ENCODE peak calls at places on chromosomes 4 and X, in six cellular contexts. One of them, this sample, is unnamed. For H3K9me2, the result is how much of the 10 kb centered on the place peaks cover.

GRCh38 chrX:96435636-96436035 is 249.0 kb upstream of the DIAPH2 start:
- DNase-seq in HCT116: no peak
- DNase-seq in Karpas-422: no peak
- DNase-seq in GM23338: no peak
- DNase-seq in hepatocyte: no peak
- DNase-seq in MM.1S: no peak
- DNase-seq in this sample: peak

GRCh38 chr4:48944659-48945290 is 38.2 kb upstream of the OCIAD2 start:
- DNase-seq in HCT116: no peak
- DNase-seq in Karpas-422: peak
- DNase-seq in GM23338: peak
- DNase-seq in hepatocyte: no peak
- DNase-seq in MM.1S: peak
- DNase-seq in this sample: no peak

GRCh38 chr4:100630341-100630740 is 112.5 kb upstream of the EMCN start:
- DNase-seq in HCT116: no peak
- DNase-seq in Karpas-422: no peak
- DNase-seq in GM23338: no peak
- DNase-seq in hepatocyte: no peak
- DNase-seq in MM.1S: no peak
- DNase-seq in this sample: no peak

GRCh38 chr4:106268731-106269272 is 47.2 kb downstream of the TBCK start:
- DNase-seq in HCT116: no peak
- DNase-seq in Karpas-422: no peak
- DNase-seq in GM23338: no peak
- DNase-seq in hepatocyte: no peak
- DNase-seq in MM.1S: no peak
- DNase-seq in this sample: no peak

GRCh38 chrX:139931646-139932076 is 1.2 kb downstream of the ATP11C start:
- DNase-seq in HCT116: no peak
- DNase-seq in Karpas-422: no peak
- DNase-seq in GM23338: no peak
- DNase-seq in hepatocyte: no peak
- DNase-seq in MM.1S: no peak
- DNase-seq in this sample: no peak

GRCh38 chr4:87103086-87103485 is 117.3 kb downstream of the KLHL8 start:
- DNase-seq in HCT116: no peak
- DNase-seq in Karpas-422: no peak
- DNase-seq in GM23338: no peak
- DNase-seq in hepatocyte: no peak
- DNase-seq in MM.1S: no peak
- DNase-seq in this sample: no peak

GRCh38 chr4:118769152-118769551 is 66.8 kb downstream of the SEC24D start:
- DNase-seq in HCT116: no peak
- DNase-seq in Karpas-422: no peak
- DNase-seq in GM23338: no peak
- DNase-seq in hepatocyte: no peak
- DNase-seq in MM.1S: no peak
- DNase-seq in this sample: no peak

GRCh38 chr4:7419961-7420660 is 14.6 kb downstream of the PSAPL1 start:
- DNase-seq in HCT116: no peak
- DNase-seq in Karpas-422: no peak
- DNase-seq in GM23338: no peak
- DNase-seq in hepatocyte: no peak
- DNase-seq in MM.1S: no peak
- DNase-seq in this sample: no peak

GRCh38 chrX:135213200-135213844 is 38.5 kb upstream of the ETDA start:
- DNase-seq in HCT116: no peak
- DNase-seq in Karpas-422: no peak
- DNase-seq in GM23338: no peak
- DNase-seq in hepatocyte: no peak
- DNase-seq in MM.1S: no peak
- DNase-seq in this sample: no peak

GRCh38 chrX:10482708-10483107 is 137.7 kb downstream of the MID1 start:
- DNase-seq in HCT116: no peak
- DNase-seq in Karpas-422: no peak
- DNase-seq in GM23338: no peak
- DNase-seq in hepatocyte: no peak
- DNase-seq in MM.1S: no peak
- DNase-seq in this sample: no peak

GRCh38 chr4:172202480-172203076 is 389.4 kb downstream of the GALNTL6 start:
- DNase-seq in HCT116: peak
- DNase-seq in Karpas-422: peak
- DNase-seq in GM23338: peak
- DNase-seq in hepatocyte: peak
- DNase-seq in MM.1S: peak
- DNase-seq in this sample: peak

GRCh38 chrX:104122829-104123228 is 10.5 kb downstream of the ZCCHC18 start:
- DNase-seq in HCT116: no peak
- DNase-seq in Karpas-422: no peak
- DNase-seq in GM23338: no peak
- DNase-seq in hepatocyte: no peak
- DNase-seq in MM.1S: no peak
- DNase-seq in this sample: no peak

GRCh38 chrX:149962859-149963757 is 24.8 kb upstream of the EOLA2 start:
- DNase-seq in HCT116: peak
- DNase-seq in Karpas-422: peak
- DNase-seq in GM23338: peak
- DNase-seq in hepatocyte: peak
- DNase-seq in MM.1S: peak
- DNase-seq in this sample: peak

GRCh38 chr4:8730159-8730558 is 137.6 kb downstream of the CPZ start:
- DNase-seq in HCT116: no peak
- DNase-seq in Karpas-422: no peak
- DNase-seq in GM23338: no peak
- DNase-seq in hepatocyte: no peak
- DNase-seq in MM.1S: no peak
- DNase-seq in this sample: no peak

GRCh38 chr4:7630559-7631287 is 196.0 kb upstream of the PSAPL1 start:
- DNase-seq in HCT116: peak
- DNase-seq in Karpas-422: no peak
- DNase-seq in GM23338: no peak
- DNase-seq in hepatocyte: peak
- DNase-seq in MM.1S: no peak
- DNase-seq in this sample: peak

GRCh38 chrX:108032944-108033343 is 11.9 kb upstream of the VSIG1 start:
- DNase-seq in HCT116: no peak
- DNase-seq in Karpas-422: no peak
- DNase-seq in GM23338: no peak
- DNase-seq in hepatocyte: no peak
- DNase-seq in MM.1S: no peak
- DNase-seq in this sample: no peak

GRCh38 chr4:41454393-41454792 is 83.6 kb upstream of the LIMCH1 start:
- DNase-seq in HCT116: no peak
- DNase-seq in Karpas-422: no peak
- DNase-seq in GM23338: peak
- DNase-seq in hepatocyte: peak
- DNase-seq in MM.1S: no peak
- DNase-seq in this sample: no peak

GRCh38 chrX:2498781-2499302 is 1.9 kb downstream of the DHRSX start:
- DNase-seq in HCT116: no peak
- DNase-seq in Karpas-422: no peak
- DNase-seq in GM23338: peak
- DNase-seq in hepatocyte: peak
- DNase-seq in MM.1S: no peak
- DNase-seq in this sample: peak

GRCh38 chrX:143082537-143082936 is 56.8 kb downstream of the SPANXN4 start:
- DNase-seq in HCT116: no peak
- DNase-seq in Karpas-422: no peak
- DNase-seq in GM23338: no peak
- DNase-seq in hepatocyte: no peak
- DNase-seq in MM.1S: peak
- DNase-seq in this sample: no peak

GRCh38 chrX:32871636-32872035 is 339.7 kb downstream of the DMD start:
- DNase-seq in HCT116: no peak
- DNase-seq in Karpas-422: no peak
- DNase-seq in GM23338: no peak
- DNase-seq in hepatocyte: no peak
- DNase-seq in MM.1S: no peak
- DNase-seq in this sample: no peak

GRCh38 chrX:134236690-134237362 is at the start of gene CCDC160:
- DNase-seq in HCT116: peak
- DNase-seq in Karpas-422: no peak
- DNase-seq in GM23338: peak
- DNase-seq in hepatocyte: peak
- DNase-seq in MM.1S: peak
- DNase-seq in this sample: peak

GRCh38 chrX:15151267-15152196 is 118.4 kb downstream of the ASB9 start:
- DNase-seq in HCT116: no peak
- DNase-seq in Karpas-422: peak
- DNase-seq in GM23338: no peak
- DNase-seq in hepatocyte: no peak
- DNase-seq in MM.1S: no peak
- DNase-seq in this sample: peak

GRCh38 chr4:55386073-55386472 is 9.7 kb upstream of the TMEM165 start:
- DNase-seq in HCT116: peak
- DNase-seq in Karpas-422: peak
- DNase-seq in GM23338: peak
- DNase-seq in hepatocyte: no peak
- DNase-seq in MM.1S: no peak
- DNase-seq in this sample: peak

GRCh38 chr4:162408309-162408708 is 244.5 kb upstream of the FSTL5 start:
- DNase-seq in HCT116: no peak
- DNase-seq in Karpas-422: no peak
- DNase-seq in GM23338: no peak
- DNase-seq in hepatocyte: no peak
- DNase-seq in MM.1S: no peak
- DNase-seq in this sample: no peak

GRCh38 chr4:98491862-98492554 is 166.4 kb downstream of the TSPAN5 start:
- DNase-seq in HCT116: no peak
- DNase-seq in Karpas-422: no peak
- DNase-seq in GM23338: peak
- DNase-seq in hepatocyte: peak
- DNase-seq in MM.1S: no peak
- DNase-seq in this sample: peak

GRCh38 chr4:26862381-26862915 is 1.8 kb downstream of the STIM2 start:
- DNase-seq in HCT116: no peak
- DNase-seq in Karpas-422: peak
- DNase-seq in GM23338: no peak
- DNase-seq in hepatocyte: no peak
- DNase-seq in MM.1S: no peak
- DNase-seq in this sample: peak

DNA sequence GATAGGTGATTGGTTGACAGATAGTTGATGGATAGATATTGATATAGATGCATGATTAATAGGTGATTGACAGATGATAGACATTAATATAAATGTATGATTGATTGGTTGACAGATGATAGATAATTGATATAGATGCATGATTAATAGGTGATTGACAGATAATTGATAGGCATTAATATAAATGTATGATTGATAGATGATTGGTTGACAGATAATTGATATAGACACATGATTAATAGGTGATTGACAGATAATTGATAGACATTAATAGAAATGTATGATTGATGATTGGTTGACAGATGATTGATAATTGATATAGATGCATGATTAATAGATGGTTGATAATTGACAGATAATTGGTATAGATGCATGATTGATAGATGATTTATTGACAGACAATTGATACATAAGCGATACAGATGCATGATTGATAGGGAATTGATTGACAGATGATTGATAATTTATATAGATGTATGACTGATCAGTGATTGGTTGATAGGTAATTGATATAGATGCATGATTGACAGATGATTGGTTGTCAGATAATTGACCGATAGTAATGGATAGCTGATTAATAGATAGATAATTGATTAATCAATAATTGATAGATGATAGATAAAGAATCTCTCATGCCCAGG is 44.9 kb upstream of the PPP2R3B start:
- DNase-seq in HCT116: no peak
- DNase-seq in Karpas-422: no peak
- DNase-seq in GM23338: no peak
- DNase-seq in hepatocyte: no peak
- DNase-seq in MM.1S: no peak
- DNase-seq in this sample: no peak
- H3K9me2 ChIP-seq in HCT116: under half
- H3K9me2 ChIP-seq in Karpas-422: under half
- H3K9me2 ChIP-seq in GM23338: under half
- H3K9me2 ChIP-seq in hepatocyte: under half
- H3K9me2 ChIP-seq in MM.1S: under half
- H3K9me2 ChIP-seq in this sample: under half

DNA sequence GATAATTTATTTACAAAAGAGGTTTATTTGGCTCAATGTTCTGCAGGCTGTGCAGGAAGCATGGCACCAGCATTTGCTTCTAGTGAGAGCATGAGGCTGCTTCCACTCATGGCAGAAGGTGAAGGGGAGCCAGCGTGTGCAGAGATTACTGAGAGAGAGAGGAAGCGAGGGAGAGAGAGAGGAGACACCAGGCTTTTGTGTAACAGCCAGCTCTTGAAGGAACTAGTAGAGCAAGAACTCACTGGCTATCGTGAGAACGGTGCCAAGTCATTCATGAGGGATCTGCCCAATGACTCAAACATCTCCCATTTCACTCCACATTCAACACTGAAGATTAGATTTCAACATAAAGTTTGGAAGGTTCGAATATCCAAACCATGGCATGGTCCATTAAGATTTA is 12.7 kb downstream of the GUCY1A1 start:
- DNase-seq in HCT116: no peak
- DNase-seq in Karpas-422: peak
- DNase-seq in GM23338: no peak
- DNase-seq in hepatocyte: peak
- DNase-seq in MM.1S: no peak
- DNase-seq in this sample: peak
- H2AFZ ChIP-seq in HCT116: no peak
- H2AFZ ChIP-seq in Karpas-422: peak
- H2AFZ ChIP-seq in GM23338: no peak
- H2AFZ ChIP-seq in hepatocyte: no peak
- H2AFZ ChIP-seq in MM.1S: no peak
- H2AFZ ChIP-seq in this sample: no peak

DNA sequence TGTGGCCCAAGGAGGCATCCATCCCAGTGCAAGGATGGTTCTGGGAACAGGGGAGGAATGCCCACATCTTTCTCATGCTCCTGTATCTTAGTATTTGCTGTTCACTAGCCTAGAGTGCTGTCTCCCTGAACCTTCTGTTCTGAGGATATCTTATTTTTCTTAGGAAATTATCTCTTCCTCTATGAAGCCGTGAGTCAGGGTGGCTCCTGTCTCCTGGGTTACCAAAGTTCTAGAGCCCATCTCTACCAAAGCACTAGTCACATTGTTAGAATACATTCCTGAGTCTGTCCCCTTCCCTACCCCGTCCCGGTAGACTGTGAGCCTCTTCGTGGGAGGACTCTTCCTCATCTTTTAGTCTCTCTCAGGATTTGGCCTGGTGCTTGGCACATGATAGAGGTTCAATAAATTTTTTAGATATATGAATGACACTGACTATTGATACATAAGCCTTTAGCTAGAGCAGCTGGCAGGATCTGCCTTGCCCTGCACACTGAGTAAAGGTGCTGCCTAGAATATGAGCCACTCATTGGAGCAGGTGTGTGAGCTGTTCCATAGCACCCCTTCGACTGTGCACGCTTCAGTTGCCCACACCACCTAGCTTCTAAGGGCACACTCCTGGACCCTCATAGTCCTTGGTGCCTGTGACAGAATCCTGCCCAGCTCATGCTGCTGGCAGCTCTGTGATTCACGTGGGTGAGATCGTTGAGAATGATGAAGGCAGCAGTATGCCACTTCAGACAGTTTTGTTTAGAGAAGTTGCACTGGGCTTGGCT is 13.3 kb downstream of the CXCR3 start:
- DNase-seq in HCT116: no peak
- DNase-seq in Karpas-422: no peak
- DNase-seq in GM23338: no peak
- DNase-seq in hepatocyte: no peak
- DNase-seq in MM.1S: no peak
- DNase-seq in this sample: no peak
- H3K9me2 ChIP-seq in HCT116: under half
- H3K9me2 ChIP-seq in Karpas-422: under half
- H3K9me2 ChIP-seq in GM23338: under half
- H3K9me2 ChIP-seq in hepatocyte: under half
- H3K9me2 ChIP-seq in MM.1S: under half
- H3K9me2 ChIP-seq in this sample: under half

GRCh38 chr4:153758136-153758535 is 1.7 kb downstream of the RNF175 start:
- DNase-seq in HCT116: no peak
- DNase-seq in Karpas-422: no peak
- DNase-seq in GM23338: peak
- DNase-seq in hepatocyte: no peak
- DNase-seq in MM.1S: no peak
- DNase-seq in this sample: no peak
- H2AFZ ChIP-seq in HCT116: no peak
- H2AFZ ChIP-seq in Karpas-422: no peak
- H2AFZ ChIP-seq in GM23338: no peak
- H2AFZ ChIP-seq in hepatocyte: no peak
- H2AFZ ChIP-seq in MM.1S: no peak
- H2AFZ ChIP-seq in this sample: no peak